ENCODE peak calls at places on chromosomes 11 and 22, in ten cellular contexts. E is right lobe of liver; S is Right ventricle myocardium superior; I is activated T-cell treated with anti-CD3 and anti-CD28 coated beads, Interleukin-2, amount 50 U/mL, for 72 hours; H is activated CD8-positive, alpha-beta T cell treated with anti-CD3 and anti-CD28 coated beads, Interleukin-2, amount 10 ng/mL, durations not matched to agents 7 days and 5 days; B is T-cell; M is A549; C is left cardiac atrium; G is lower lobe of right lung; Z is pancreas. O is an unnamed sample.

GRCh38 chr22:50665738-50666137 is 6.9 kb upstream of the SHANK3 start:
- ATAC-seq in E (no peak), H (no peak), I (no peak), S (no peak), B (no peak), C (no peak), Z (no peak), G (no peak), M (no peak), O (no peak)

GRCh38 chr11:2687782-2688191 is 12.0 kb downstream of the KCNQ1OT1 start:
- ATAC-seq in H (no peak), B (no peak), Z (no peak), S (no peak), M (no peak), C (peak; percentile 12), E (no peak), I (no peak), G (no peak), O (no peak)

GRCh38 chr11:792535-792821 is 2.6 kb upstream of the CEND1 start:
- ATAC-seq in I (no peak), M (no peak), C (no peak), H (no peak), G (no peak), Z (no peak), B (no peak), E (no peak), S (no peak), O (no peak)

GRCh38 chr11:73317373-73317772 is 9.3 kb downstream of the ARHGEF17 start:
- ATAC-seq in Z (peak; percentile 22), C (peak; percentile 24), H (no peak), E (no peak), M (no peak), I (no peak), B (no peak), G (peak; percentile 65), S (peak; percentile 71), O (no peak)

GRCh38 chr11:66020618-66021357 is 5.5 kb downstream of the CATSPER1 start:
- ATAC-seq in E (no peak), I (peak; percentile 59), Z (no peak), G (peak; percentile 64), B (no peak), H (peak; percentile 27), C (peak; percentile 62), M (peak; percentile 67), S (peak; percentile 23), O (peak; percentile 55)

GRCh38 chr22:45683248-45683647 is 11.6 kb downstream of the ATXN10 start:
- ATAC-seq in C (peak; percentile 57), Z (no peak), I (no peak), G (peak; percentile 52), S (peak; percentile 45), H (no peak), E (peak; percentile 71), M (no peak), B (no peak), O (no peak)

GRCh38 chr11:128424271-128424709 is 163.1 kb downstream of the ETS1 start:
- ATAC-seq in G (peak; percentile 61), C (peak; percentile 81), B (no peak), H (no peak), M (no peak), S (peak; percentile 77), I (no peak), Z (peak; percentile 27), E (no peak), O (no peak)

GRCh38 chr11:5719703-5720495 is 16.3 kb upstream of the OR56B1 start:
- ATAC-seq in G (no peak), S (no peak), I (peak; percentile 45), E (no peak), C (no peak), Z (no peak), M (no peak), H (no peak), B (peak; percentile 23), O (no peak)

GRCh38 chr11:70247710-70248072 is 22.8 kb upstream of the PPFIA1 start:
- ATAC-seq in M (no peak), Z (no peak), H (no peak), B (no peak), G (no peak), C (peak; percentile 58), I (no peak), E (peak; percentile 24), S (peak; percentile 85), O (no peak)

GRCh38 chr11:71962428-71963038 is 33.7 kb downstream of the RNF121 start:
- ATAC-seq in S (no peak), I (peak; percentile 50), E (no peak), B (no peak), C (peak; percentile 40), Z (no peak), H (no peak), M (peak; percentile 28), G (no peak), O (no peak)

O was measured in esophagus mucosa.